ENCODE peak calls at places on chromosomes 13 and 19, in ten cellular contexts. K is activated naive CD4-positive, alpha-beta T cell treated with Interleukin-2 at 50 U/mL for 16 hours; O is activated gamma-delta T cell treated with anti-CD3 and anti-CD28 coated beads, Interleukin-2, amount 50 U/mL, for 16 hours; Q is astrocyte of the cerebellum; I is NB4; R is heart right ventricle; E is mesothelial cell of epicardium; V is activated T-cell treated with anti-CD3 and anti-CD28 coated beads for 1 hour; S is stomach; L is psoas muscle. J is an unnamed sample.

GRCh38 chr13:108917581-108917980 is 288.2 kb downstream of the MYO16 start:
- DNase-seq in L (no peak), R (no peak), O (no peak), S (no peak), K (no peak), Q (peak), E (no peak), I (no peak), V (no peak), J (no peak)

GRCh38 chr19:31139871-31140505 is 209.2 kb downstream of the TSHZ3 start:
- DNase-seq in E (no peak), L (no peak), O (no peak), Q (no peak), S (no peak), I (no peak), V (no peak), K (no peak), R (no peak), J (no peak)

GRCh38 chr13:44311011-44311481 is 62.6 kb upstream of the SERP2 start:
- DNase-seq in I (no peak), S (peak), L (no peak), K (no peak), R (no peak), V (no peak), Q (no peak), O (no peak), E (no peak), J (no peak)

GRCh38 chr13:76654263-76654662 is 231.9 kb downstream of the KCTD12 start:
- DNase-seq in O (no peak), E (no peak), Q (no peak), I (no peak), S (no peak), L (no peak), K (no peak), R (no peak), V (no peak), J (no peak)

GRCh38 chr13:97491452-97491851 is 57.5 kb downstream of the RAP2A start:
- DNase-seq in S (no peak), Q (no peak), L (no peak), R (no peak), E (no peak), O (no peak), V (no peak), K (no peak), I (no peak), J (no peak)

GRCh38 chr13:99211421-99212035 is 10.9 kb downstream of the UBAC2 start:
- DNase-seq in O (no peak), K (no peak), S (no peak), I (no peak), V (no peak), R (no peak), L (no peak), E (no peak), Q (no peak), J (no peak)

GRCh38 chr13:101751488-101751887 is 299.0 kb downstream of the ITGBL1 start:
- DNase-seq in V (no peak), E (no peak), K (no peak), Q (peak), R (no peak), I (peak), S (no peak), O (no peak), L (no peak), J (no peak)

GRCh38 chr13:113069861-113070805 is 35.5 kb upstream of the F7 start:
- DNase-seq in R (no peak), L (no peak), V (no peak), K (no peak), O (no peak), Q (no peak), S (no peak), I (no peak), E (no peak), J (no peak)

GRCh38 chr19:38434549-38435051 is 1.1 kb downstream of the RYR1 start:
- DNase-seq in L (peak), E (no peak), R (no peak), Q (no peak), O (no peak), I (no peak), K (no peak), S (no peak), V (no peak), J (no peak)

J was measured in amygdala.